ENCODE peak calls at places on chromosomes 7 and 10, in five cellular contexts. B is body of pancreas, U is Calu3, H is RWPE2, I is nephron progenitor cell. F is an unnamed sample.

GRCh38 chr10:91493313-91493712 is 83.2 kb downstream of the HECTD2 start:
- DNase-seq in B (no peak), U (no peak), H (no peak), I (no peak), F (no peak)

GRCh38 chr7:1566687-1567081 is 3.1 kb downstream of the PSMG3 start:
- DNase-seq in B (no peak), U (no peak), H (peak), I (no peak), F (no peak)

GRCh38 chr10:90890347-90890746 is 18.6 kb downstream of the RPP30 start:
- DNase-seq in B (no peak), U (no peak), H (no peak), I (no peak), F (no peak)

GRCh38 chr7:34165927-34166550 is 260.7 kb downstream of the BMPER start:
- DNase-seq in B (no peak), U (peak), H (no peak), I (no peak), F (no peak)

GRCh38 chr7:87146740-87147386 is 5.4 kb upstream of the DMTF1 start:
- DNase-seq in B (no peak), U (no peak), H (peak), I (no peak), F (no peak)

GRCh38 chr7:99024066-99024465 is 119.8 kb downstream of the SMURF1 start:
- DNase-seq in B (no peak), U (no peak), H (no peak), I (no peak), F (no peak)

GRCh38 chr10:82925547-82925946 is 1050.6 kb downstream of the NRG3 start:
- DNase-seq in B (no peak), U (no peak), H (no peak), I (no peak), F (no peak)

GRCh38 chr7:1695800-1696454 is 25.9 kb downstream of the ELFN1 start:
- DNase-seq in B (no peak), U (peak), H (peak), I (no peak), F (peak)

GRCh38 chr7:135774284-135774683 is 25.7 kb upstream of the FAM180A start:
- DNase-seq in B (peak), U (no peak), H (no peak), I (no peak), F (peak)

DNA sequence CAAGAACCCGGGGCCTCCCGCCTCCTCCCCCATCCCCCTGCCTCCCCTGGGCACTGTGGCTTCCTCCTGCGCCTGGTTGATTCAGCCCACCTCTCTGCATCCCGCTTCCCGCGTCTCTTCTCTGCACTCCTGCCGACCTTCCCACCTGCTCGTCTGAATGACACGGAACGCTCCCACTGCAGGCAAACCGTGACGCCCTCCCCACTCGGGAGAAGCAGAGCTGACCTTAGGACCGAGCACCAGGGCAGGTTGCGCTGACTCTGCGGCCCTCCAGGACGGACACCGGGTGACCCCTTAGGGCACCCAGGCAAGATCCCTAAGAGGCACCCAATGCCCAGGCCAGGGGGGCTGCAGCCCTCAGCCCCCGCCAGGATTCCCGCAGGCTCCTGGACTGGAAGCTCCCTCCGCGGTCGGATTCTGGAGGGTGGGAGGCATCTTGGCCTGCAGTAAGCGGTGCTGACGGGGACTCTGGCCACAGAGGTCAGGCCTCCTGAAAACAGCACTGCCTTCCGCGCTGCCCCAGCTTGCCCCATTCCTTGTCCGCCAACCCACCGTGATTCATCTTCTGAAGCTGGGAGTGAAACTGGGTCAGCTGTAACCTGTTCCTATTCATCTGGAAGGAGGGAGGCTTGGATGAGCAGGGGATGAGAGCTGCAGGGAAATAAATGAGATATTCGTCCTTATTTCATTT is 965 bp downstream of the CALML3 start:
- DNase-seq in B (no peak), U (no peak), H (no peak), I (no peak), F (no peak)
- TF ChIP-seq CTCF in B (no peak), U (no peak), H (no peak), I (no peak), F (no peak)

DNA sequence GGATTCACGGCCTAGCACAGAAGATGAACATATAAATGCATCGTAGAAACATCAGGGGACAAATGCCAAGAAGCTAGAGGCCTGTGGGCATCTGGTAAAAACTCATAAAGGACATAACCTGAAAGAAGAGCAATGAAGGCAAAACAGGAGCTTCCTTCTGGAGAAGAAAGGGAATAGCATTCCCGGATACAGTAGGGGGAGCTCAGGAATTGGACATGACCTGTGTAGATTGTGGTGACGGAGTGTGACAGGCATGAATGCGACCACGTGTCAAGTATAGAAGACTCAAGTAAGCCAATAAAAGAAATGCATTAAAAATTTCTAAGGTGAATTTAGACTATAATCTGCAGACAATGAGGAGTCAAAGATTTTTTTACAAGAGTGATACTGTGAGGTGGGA is 270.1 kb downstream of the AGMO start:
- DNase-seq in B (no peak), U (no peak), H (no peak), I (no peak), F (no peak)
- TF ChIP-seq CTCF in B (no peak), U (no peak), H (no peak), I (no peak), F (no peak)

GRCh38 chr7:31938650-31939049 is 131.6 kb downstream of the PDE1C start:
- DNase-seq in B (no peak), U (peak), H (no peak), I (no peak), F (no peak)
- TF ChIP-seq CTCF in B (peak), U (peak), H (peak), I (no peak), F (peak)

GRCh38 chr10:118341678-118342637 is at the start of gene FAM204A:
- DNase-seq in B (peak), U (peak), H (peak), I (peak), F (peak)
- TF ChIP-seq CTCF in B (no peak), U (no peak), H (no peak), I (no peak), F (no peak)